ENCODE peak calls at places on chromosomes 13 and 19, in nine cellular contexts. N is posterior cingulate gyrus; R is iris pigment epithelial cell; J is Right ventricle myocardium superior; C is nephron progenitor cell; H is Kasumi-1; A is activated T-helper 1 cell treated with anti-CD3 and anti-CD28 coated beads, Interleukin-12 subunit alpha, Interleukin-12 subunit beta, Interleukin-2, Interleukin-4 antibody, amounts not matched to agents 30 ng/mL and 10 ng/mL and 1 ng/mL, durations not matched to agents 14 hours and 24 hours and 36 hours; B is stimulated activated CD8-positive, alpha-beta memory T cell treated with anti-CD3 and anti-CD28 coated beads, Interleukin-7, amount 100 ng/mL, for 1 hour; U is activated CD8-positive, alpha-beta memory T cell treated with anti-CD3 and anti-CD28 coated beads for 4 hours. T is an unnamed sample.

GRCh38 chr19:1502433-1503088 is 10.3 kb downstream of the ADAMTSL5 start:
- DNase-seq in U (no peak), C (no peak), J (no peak), H (no peak), B (no peak), N (no peak), A (no peak), R (no peak), T (no peak)

GRCh38 chr13:75908137-75908536 is 272.0 kb downstream of the LMO7 start:
- DNase-seq in R (peak), N (no peak), C (peak), H (no peak), B (no peak), J (peak), A (no peak), U (no peak), T (peak)

GRCh38 chr13:65830411-65831172 is 1399.5 kb downstream of the PCDH9 start:
- DNase-seq in U (no peak), J (no peak), N (no peak), R (no peak), B (no peak), H (no peak), C (no peak), A (no peak), T (no peak)

GRCh38 chr19:28670894-28671293 is 542.1 kb downstream of the UQCRFS1 start:
- DNase-seq in U (no peak), B (no peak), A (no peak), N (no peak), R (no peak), J (no peak), H (no peak), C (no peak), T (no peak)

GRCh38 chr19:47464619-47465018 is 7.1 kb downstream of the SLC8A2 start:
- DNase-seq in A (no peak), N (no peak), B (no peak), J (no peak), H (no peak), R (no peak), U (no peak), C (no peak), T (no peak)

GRCh38 chr19:13850910-13851753 is 25.8 kb upstream of the NANOS3 start:
- DNase-seq in U (peak), C (no peak), N (peak), R (peak), B (peak), J (peak), H (no peak), A (no peak), T (peak)

GRCh38 chr19:31470229-31470939 is 121.1 kb upstream of the TSHZ3 start:
- DNase-seq in B (no peak), A (no peak), H (no peak), N (no peak), U (no peak), R (no peak), J (no peak), C (no peak), T (no peak)

GRCh38 chr19:38685666-38686529 is 38.4 kb downstream of the ACTN4 start:
- DNase-seq in C (no peak), J (no peak), H (peak), N (no peak), U (no peak), A (no peak), R (peak), B (no peak), T (no peak)

GRCh38 chr13:45779901-45780300 is 71.7 kb downstream of the SIAH3 start:
- DNase-seq in H (no peak), B (no peak), A (no peak), N (no peak), R (no peak), J (no peak), C (no peak), U (no peak), T (no peak)

T was measured in heart right ventricle.